ENCODE peak calls at places on chromosomes 16 and 17, in four cellular contexts. F, V, J and U are unnamed samples.

GRCh38 chr16:85718682-85719081 is 29.9 kb upstream of the GINS2 start:
- DNase-seq in F (no peak), V (no peak), J (no peak), U (no peak)

GRCh38 chr16:83300326-83300725 is 507.5 kb upstream of the HSBP1 start:
- DNase-seq in F (no peak), V (no peak), J (no peak), U (peak; percentile 14)

GRCh38 chr17:70091005-70091568 is 16.1 kb downstream of the KCNJ16 start:
- DNase-seq in F (no peak), V (no peak), J (no peak), U (no peak)

GRCh38 chr17:14205992-14206461 is 30.6 kb downstream of the CDRT15 start:
- DNase-seq in F (no peak), V (no peak), J (no peak), U (peak; percentile 94)

GRCh38 chr16:70656712-70657263 is 10.4 kb downstream of the IL34 start:
- DNase-seq in F (no peak), V (no peak), J (no peak), U (no peak)

GRCh38 chr17:49086649-49087048 is 45.9 kb upstream of the B4GALNT2 start:
- DNase-seq in F (no peak), V (no peak), J (no peak), U (no peak)

GRCh38 chr17:75979705-75980187 is 706 bp downstream of the TEN1 start:
- DNase-seq in F (peak; percentile 79), V (no peak), J (no peak), U (no peak)

GRCh38 chr17:75908201-75908600 is 3.5 kb upstream of the MRPL38 start:
- DNase-seq in F (no peak), V (no peak), J (no peak), U (no peak)

GRCh38 chr17:66275651-66276050 is 26.8 kb upstream of the PRKCA start:
- DNase-seq in F (peak; percentile 97), V (no peak), J (no peak), U (peak; percentile 67)

GRCh38 chr16:60077791-60078280 is 1343.7 kb upstream of the GOT2 start:
- DNase-seq in F (no peak), V (no peak), J (no peak), U (no peak)

GRCh38 chr16:75288596-75289120 is 37.2 kb upstream of the BCAR1 start:
- DNase-seq in F (no peak), V (no peak), J (no peak), U (no peak)

GRCh38 chr16:70394853-70395252 is 44.0 kb downstream of the ST3GAL2 start:
- DNase-seq in F (no peak), V (no peak), J (no peak), U (no peak)

GRCh38 chr16:12794486-12795399 is 8.9 kb downstream of the CPPED1 start:
- DNase-seq in F (no peak), V (no peak), J (no peak), U (no peak)

GRCh38 chr16:1414532-1415265 is at the start of gene UNKL:
- DNase-seq in F (peak; percentile 43), V (peak; percentile 48), J (no peak), U (peak; percentile 64)

GRCh38 chr16:49194499-49195260 is 87.0 kb downstream of the CBLN1 start:
- DNase-seq in F (no peak), V (no peak), J (no peak), U (no peak)

GRCh38 chr17:38958756-38959155 is 8.4 kb downstream of the FBXO47 start:
- DNase-seq in F (peak; percentile 68), V (no peak), J (no peak), U (no peak)

GRCh38 chr16:25966172-25967097 is 274.7 kb downstream of the HS3ST4 start:
- DNase-seq in F (no peak), V (no peak), J (no peak), U (no peak)

GRCh38 chr17:33580215-33580614 is 287.1 kb upstream of the ASIC2 start:
- DNase-seq in F (no peak), V (no peak), J (no peak), U (no peak)

GRCh38 chr16:56985288-56985961 is 3.9 kb upstream of the NLRC5 start:
- DNase-seq in F (peak; percentile 85), V (peak; percentile 75), J (no peak), U (no peak)

GRCh38 chr17:60851181-60851580 is 173.5 kb downstream of the BCAS3 start:
- DNase-seq in F (no peak), V (no peak), J (no peak), U (no peak)

GRCh38 chr17:42142371-42142896 is 12.4 kb downstream of the RAB5C start:
- DNase-seq in F (peak; percentile 87), V (no peak), J (no peak), U (no peak)

GRCh38 chr17:83185023-83186002 is 105.9 kb downstream of the METRNL start:
- DNase-seq in F (no peak), V (peak; percentile 4), J (no peak), U (no peak)

GRCh38 chr16:65658339-65659275 is 536.7 kb upstream of the CDH11 start:
- DNase-seq in F (peak; percentile 86), V (no peak), J (no peak), U (peak; percentile 64)

GRCh38 chr16:76387994-76388393 is 110.8 kb downstream of the CNTNAP4 start:
- DNase-seq in F (no peak), V (no peak), J (no peak), U (no peak)

GRCh38 chr17:17206149-17206912 is at the start of gene PLD6:
- DNase-seq in F (peak; percentile 39), V (peak; percentile 79), J (peak; percentile 52), U (peak; percentile 74)

GRCh38 chr16:85615014-85615851 is 2.1 kb downstream of the GSE1 start:
- DNase-seq in F (no peak), V (peak; percentile 18), J (no peak), U (peak; percentile 80)

GRCh38 chr17:55413825-55414489 is 7.7 kb downstream of the MMD start:
- DNase-seq in F (no peak), V (no peak), J (no peak), U (no peak)

GRCh38 chr16:65895486-65895885 is 471.0 kb upstream of the CDH5 start:
- DNase-seq in F (no peak), V (no peak), J (no peak), U (no peak)

GRCh38 chr16:69741951-69742904 is 12.5 kb downstream of the NOB1 start:
- DNase-seq in F (peak; percentile 16), V (peak; percentile 91), J (no peak), U (peak; percentile 78)

GRCh38 chr17:36721560-36722120 is 120.3 kb downstream of the MRM1 start:
- DNase-seq in F (peak; percentile 2), V (no peak), J (no peak), U (no peak)

DNA sequence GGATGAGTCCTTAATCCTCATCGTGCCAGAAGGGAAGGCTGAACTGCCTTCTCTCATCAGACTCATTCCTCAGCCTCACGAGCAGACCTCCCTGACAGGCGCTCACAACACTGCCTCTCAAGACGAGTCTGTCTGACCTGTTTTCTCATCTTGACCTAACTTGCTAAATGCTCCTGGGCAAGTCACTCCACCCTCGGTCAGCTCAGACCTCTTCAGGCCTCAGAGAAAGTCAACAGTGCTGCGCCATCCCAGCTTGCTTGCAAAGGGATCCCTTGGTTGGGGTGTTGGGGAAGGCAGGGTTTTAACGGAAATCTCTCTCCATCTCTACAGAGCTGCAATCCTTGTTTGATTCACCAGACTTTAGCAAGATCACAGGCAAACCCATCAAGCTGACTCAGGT is 15.0 kb downstream of the SERPINF1 start:
- DNase-seq in F (no peak), V (no peak), J (no peak), U (no peak)
- TF ChIP-seq POLR2A in F (no peak), V (no peak), J (no peak), U (no peak)

DNA sequence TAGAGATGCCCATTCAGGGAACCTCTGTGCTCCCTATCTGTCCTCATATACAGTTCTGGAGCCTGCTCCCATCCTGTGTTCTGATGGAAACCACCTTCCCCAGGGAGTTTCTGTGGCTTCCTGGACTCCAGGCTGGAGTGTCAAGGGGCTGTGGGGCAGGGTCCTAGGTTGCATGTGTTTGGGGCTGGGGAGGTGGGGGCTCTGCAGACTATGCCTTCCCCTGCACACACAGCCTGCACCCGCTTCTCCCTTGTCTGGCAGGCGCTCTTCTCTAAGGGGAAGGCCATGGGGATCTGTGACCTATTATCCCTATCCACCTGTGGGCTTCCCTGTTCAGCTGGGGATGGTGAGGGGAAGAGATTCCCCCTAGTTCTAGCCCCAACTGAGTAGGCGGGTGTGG is 14.3 kb downstream of the RARA start:
- DNase-seq in F (no peak), V (no peak), J (no peak), U (no peak)
- H3K4me3 ChIP-seq in F (no peak overlapping the region), V (peak overlapping the region; percentile 51), J (peak overlapping the region; percentile 96), U (no peak overlapping the region)

GRCh38 chr16:11551842-11552241 is 34.9 kb downstream of the LITAF start:
- DNase-seq in F (no peak), V (no peak), J (no peak), U (no peak)

GRCh38 chr16:11553371-11553770 is 33.3 kb downstream of the LITAF start:
- DNase-seq in F (no peak), V (no peak), J (no peak), U (no peak)

GRCh38 chr16:11554054-11554453 is 32.7 kb downstream of the LITAF start:
- DNase-seq in F (no peak), V (no peak), J (no peak), U (peak; percentile 51)

GRCh38 chr16:11552445-11552844 is 34.3 kb downstream of the LITAF start:
- DNase-seq in F (no peak), V (no peak), J (no peak), U (no peak)

GRCh38 chr16:11550651-11551498 is 35.8 kb downstream of the LITAF start:
- DNase-seq in F (no peak), V (no peak), J (no peak), U (no peak)
- TF ChIP-seq CTCF in F (no peak), V (no peak), J (no peak), U (no peak)

GRCh38 chr17:40190197-40191021 is 13.1 kb downstream of the RAPGEFL1 start:
- DNase-seq in F (no peak), V (no peak), J (no peak), U (no peak)

GRCh38 chr17:40192961-40193360 is 15.7 kb downstream of the RAPGEFL1 start:
- DNase-seq in F (no peak), V (no peak), J (no peak), U (no peak)

GRCh38 chr17:40188694-40189093 is 11.4 kb downstream of the RAPGEFL1 start:
- DNase-seq in F (no peak), V (no peak), J (no peak), U (no peak)

GRCh38 chr17:40194821-40195220 is 17.6 kb downstream of the RAPGEFL1 start:
- DNase-seq in F (no peak), V (no peak), J (no peak), U (no peak)

DNA sequence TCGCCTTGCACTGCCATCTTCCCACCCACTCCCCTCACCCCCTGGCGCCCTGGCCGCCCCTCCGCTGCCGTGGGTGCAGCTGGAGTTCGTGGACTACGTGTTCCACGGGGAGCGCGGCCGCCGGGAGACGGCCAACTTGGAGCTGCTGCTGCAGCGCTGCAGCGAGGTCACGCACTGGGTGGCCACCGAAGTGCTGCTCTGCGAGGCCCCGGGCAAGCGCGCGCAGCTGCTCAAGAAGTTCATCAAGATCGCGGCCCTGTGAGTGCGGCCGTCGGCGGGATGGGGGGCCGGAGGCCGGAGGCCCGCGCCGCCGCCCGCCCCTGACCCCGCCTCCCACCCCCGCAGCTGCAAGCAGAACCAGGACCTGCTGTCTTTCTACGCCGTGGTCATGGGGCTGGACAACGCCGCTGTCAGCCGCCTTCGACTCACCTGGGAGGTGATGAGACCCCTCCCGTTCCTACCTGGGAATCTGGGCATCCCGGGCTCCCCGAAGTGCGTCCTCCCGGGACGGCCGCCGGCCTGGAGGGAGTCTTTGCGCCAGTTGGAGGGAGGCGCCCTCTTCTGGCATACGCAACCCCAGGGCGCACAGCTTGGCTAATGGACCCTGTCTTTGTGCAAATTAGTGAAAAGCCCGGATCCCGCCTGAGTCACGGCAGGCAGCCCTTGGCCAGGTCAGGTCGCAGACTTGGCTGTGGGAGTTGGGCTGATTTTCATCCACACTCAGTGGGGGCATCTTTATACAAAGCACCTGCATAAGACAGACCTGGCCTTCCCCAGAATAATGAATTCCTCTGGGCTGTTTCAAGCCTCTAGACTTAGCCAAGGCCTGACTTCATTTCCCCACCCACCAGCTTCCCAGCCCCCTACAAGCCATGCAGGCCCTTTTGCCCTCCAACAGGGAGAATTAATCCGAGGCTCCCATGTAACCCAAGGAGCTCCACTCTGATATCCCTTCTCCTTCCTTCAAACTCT is 14.3 kb downstream of the RAPGEFL1 start:
- DNase-seq in F (peak; percentile 76), V (peak; percentile 73), J (peak; percentile 28), U (peak; percentile 75)
- TF ChIP-seq POLR2A in F (no peak), V (no peak), J (no peak), U (no peak)